ENCODE peak calls at places on chromosomes 13 and 19, in four cellular contexts. W is GM12878, D is K562, A is H1. I is an unnamed sample.

GRCh38 chr13:24650157-24650556 is 30.1 kb upstream of the ATP12A start:
- DNase-seq in W (no peak), D (no peak), A (no peak), I (no peak)

GRCh38 chr13:95060120-95060519 is 241.1 kb downstream of the ABCC4 start:
- DNase-seq in W (no peak), D (no peak), A (no peak), I (no peak)

GRCh38 chr13:50389726-50390125 is 374.5 kb downstream of the KCNRG start:
- DNase-seq in W (no peak), D (no peak), A (no peak), I (no peak)

GRCh38 chr13:76672422-76672821 is 213.8 kb downstream of the KCTD12 start:
- DNase-seq in W (no peak), D (no peak), A (no peak), I (no peak)

GRCh38 chr13:62040806-62041205 is 625.2 kb upstream of the PCDH20 start:
- DNase-seq in W (no peak), D (no peak), A (no peak), I (no peak)

GRCh38 chr13:62088155-62088554 is 672.5 kb upstream of the PCDH20 start:
- DNase-seq in W (no peak), D (no peak), A (no peak), I (no peak)

GRCh38 chr19:12000152-12000981 is 35.1 kb downstream of the ZNF433 start:
- DNase-seq in W (peak; percentile 85), D (no peak), A (no peak), I (no peak)

GRCh38 chr19:33458171-33458633 is 63.4 kb downstream of the PEPD start:
- DNase-seq in W (no peak), D (no peak), A (no peak), I (no peak)

GRCh38 chr13:98446234-98446621 is 130.7 kb downstream of the STK24 start:
- DNase-seq in W (no peak), D (no peak), A (no peak), I (no peak)

GRCh38 chr19:30226464-30227070 is 145.6 kb upstream of the ZNF536 start:
- DNase-seq in W (no peak), D (no peak), A (no peak), I (no peak)

GRCh38 chr19:33421368-33421767 is 47.9 kb downstream of the CEBPG start:
- DNase-seq in W (no peak), D (no peak), A (no peak), I (no peak)

GRCh38 chr13:93558637-93559036 is 332.0 kb downstream of the GPC6 start:
- DNase-seq in W (no peak), D (no peak), A (no peak), I (no peak)

GRCh38 chr13:43132228-43132627 is 108.8 kb downstream of the DNAJC15 start:
- DNase-seq in W (no peak), D (no peak), A (peak; percentile 27), I (no peak)

GRCh38 chr19:46404039-46404883 is 9.1 kb downstream of the CCDC8 start:
- DNase-seq in W (no peak), D (peak; percentile 57), A (no peak), I (no peak)

GRCh38 chr13:52707375-52707774 is 32.2 kb downstream of the CNMD start:
- DNase-seq in W (no peak), D (no peak), A (no peak), I (no peak)

GRCh38 chr19:55433292-55433691 is 9.8 kb downstream of the SHISA7 start:
- DNase-seq in W (no peak), D (no peak), A (no peak), I (no peak)

GRCh38 chr19:38049105-38049649 is 142.2 kb downstream of the SIPA1L3 start:
- DNase-seq in W (peak; percentile 93), D (no peak), A (no peak), I (peak; percentile 47)

GRCh38 chr19:47226426-47227346 is 4.3 kb downstream of the BBC3 start:
- DNase-seq in W (peak; percentile 57), D (peak; percentile 56), A (no peak), I (no peak)

GRCh38 chr19:41705393-41706174 is 2.8 kb upstream of the CEACAM5 start:
- DNase-seq in W (no peak), D (peak; percentile 41), A (no peak), I (no peak)

GRCh38 chr13:24723206-24723605 is 40.8 kb upstream of the RNF17 start:
- DNase-seq in W (no peak), D (no peak), A (no peak), I (no peak)

GRCh38 chr19:13195678-13196077 is 45.5 kb downstream of the IER2 start:
- DNase-seq in W (no peak), D (peak; percentile 50), A (peak; percentile 47), I (peak; percentile 67)

GRCh38 chr13:30334663-30335386 is 27.5 kb upstream of the KATNAL1 start:
- DNase-seq in W (no peak), D (peak; percentile 37), A (no peak), I (no peak)

GRCh38 chr13:114100446-114101320 is 31.7 kb downstream of the RASA3 start:
- DNase-seq in W (no peak), D (no peak), A (no peak), I (no peak)

GRCh38 chr19:48455171-48455907 is at the start of gene KCNJ14:
- DNase-seq in W (no peak), D (peak; percentile 52), A (no peak), I (no peak)

GRCh38 chr19:33156354-33156753 is 24.4 kb downstream of the WDR88 start:
- DNase-seq in W (no peak), D (no peak), A (no peak), I (no peak)

GRCh38 chr13:65724261-65724660 is 1505.9 kb downstream of the PCDH9 start:
- DNase-seq in W (no peak), D (no peak), A (no peak), I (no peak)

GRCh38 chr13:110298566-110299321 is 8.2 kb downstream of the COL4A1 start:
- DNase-seq in W (no peak), D (no peak), A (no peak), I (no peak)

GRCh38 chr19:45145270-45146189 is 15.3 kb downstream of the NKPD1 start:
- DNase-seq in W (no peak), D (no peak), A (no peak), I (peak; percentile 11)
- TF ChIP-seq POLR2AphosphoS5 in W (no peak), D (no peak), A (no peak), I (no peak)

GRCh38 chr19:43779147-43779819 is 1.5 kb downstream of the KCNN4 start:
- DNase-seq in W (no peak), D (no peak), A (no peak), I (no peak)

GRCh38 chr19:43778651-43779050 is 2.1 kb downstream of the KCNN4 start:
- DNase-seq in W (no peak), D (no peak), A (no peak), I (no peak)

GRCh38 chr19:43780706-43781525 is at the start of gene KCNN4:
- DNase-seq in W (no peak), D (peak; percentile 78), A (no peak), I (peak; percentile 70)

GRCh38 chr19:43781630-43782310 is 997 bp upstream of the KCNN4 start:
- DNase-seq in W (no peak), D (no peak), A (no peak), I (no peak)

DNA sequence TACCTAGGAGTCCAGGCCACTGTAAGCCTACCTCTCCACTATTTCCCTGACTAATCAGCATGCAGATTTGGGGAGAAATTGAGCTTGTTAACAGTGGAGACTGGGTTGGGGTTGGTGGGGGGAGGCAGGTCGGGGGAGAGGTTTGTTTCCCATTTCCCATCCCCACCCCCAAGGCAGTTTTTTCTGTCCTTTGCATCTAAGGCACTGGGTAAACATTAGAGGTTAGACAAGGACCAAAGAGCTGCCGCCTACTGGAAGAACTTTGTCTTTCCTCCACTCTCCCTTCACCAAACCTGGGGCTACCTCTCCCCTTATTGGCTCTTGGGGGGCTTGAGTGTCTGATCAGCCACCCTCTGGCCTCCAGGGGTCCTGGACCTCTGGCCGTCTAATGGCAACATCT is 953 bp downstream of the KCNN4 start:
- DNase-seq in W (no peak), D (no peak), A (no peak), I (no peak)
- TF ChIP-seq POLR2A in W (no peak), D (no peak), A (no peak), I (no peak)

GRCh38 chr13:108755084-108755483 is 125.7 kb downstream of the MYO16 start:
- DNase-seq in W (no peak), D (no peak), A (no peak), I (no peak)
- TF ChIP-seq TAF1 in W (no peak), D (no peak), A (no peak), I (no peak)

DNA sequence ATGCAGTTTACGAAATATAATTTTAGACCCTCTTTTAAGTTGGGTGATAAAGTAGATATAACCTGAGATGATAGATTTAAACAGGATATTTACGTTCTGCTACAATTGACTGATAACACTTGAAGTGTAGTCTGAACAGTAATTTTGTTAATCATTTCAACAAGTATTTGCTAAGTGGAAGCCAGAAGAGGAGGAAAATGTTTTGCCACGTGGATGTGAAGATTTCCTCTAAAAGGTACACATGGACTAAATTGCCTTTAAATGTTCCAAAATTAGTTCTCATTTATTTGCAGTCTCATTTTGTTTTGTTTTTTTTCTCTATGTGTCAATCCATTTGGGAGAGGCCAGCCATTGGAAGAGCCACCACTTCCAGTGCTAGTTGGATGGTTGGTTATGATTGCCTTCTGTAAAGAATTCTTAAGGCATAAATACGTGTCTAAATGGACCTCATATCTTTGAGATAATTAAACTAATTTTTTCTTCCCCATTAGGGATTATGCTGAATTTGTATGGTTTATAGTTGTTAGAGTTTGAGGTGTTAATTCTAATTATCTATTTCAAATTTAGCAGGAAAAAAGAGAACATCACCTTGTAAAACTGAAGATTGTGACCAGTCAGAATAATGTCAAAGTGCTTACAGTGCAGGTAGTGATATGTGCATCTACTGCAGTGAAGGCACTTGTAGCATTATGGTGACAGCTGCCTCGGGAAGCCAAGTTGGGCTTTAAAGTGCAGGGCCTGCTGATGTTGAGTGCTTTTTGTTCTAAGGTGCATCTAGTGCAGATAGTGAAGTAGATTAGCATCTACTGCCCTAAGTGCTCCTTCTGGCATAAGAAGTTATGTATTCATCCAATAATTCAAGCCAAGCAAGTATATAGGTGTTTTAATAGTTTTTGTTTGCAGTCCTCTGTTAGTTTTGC is 2.8 kb downstream of the MIR17HG start:
- DNase-seq in W (no peak), D (no peak), A (no peak), I (no peak)
- TF ChIP-seq POLR2AphosphoS5 in W (peak; percentile 7), D (no peak), A (peak; percentile 76), I (peak; percentile 44)

DNA sequence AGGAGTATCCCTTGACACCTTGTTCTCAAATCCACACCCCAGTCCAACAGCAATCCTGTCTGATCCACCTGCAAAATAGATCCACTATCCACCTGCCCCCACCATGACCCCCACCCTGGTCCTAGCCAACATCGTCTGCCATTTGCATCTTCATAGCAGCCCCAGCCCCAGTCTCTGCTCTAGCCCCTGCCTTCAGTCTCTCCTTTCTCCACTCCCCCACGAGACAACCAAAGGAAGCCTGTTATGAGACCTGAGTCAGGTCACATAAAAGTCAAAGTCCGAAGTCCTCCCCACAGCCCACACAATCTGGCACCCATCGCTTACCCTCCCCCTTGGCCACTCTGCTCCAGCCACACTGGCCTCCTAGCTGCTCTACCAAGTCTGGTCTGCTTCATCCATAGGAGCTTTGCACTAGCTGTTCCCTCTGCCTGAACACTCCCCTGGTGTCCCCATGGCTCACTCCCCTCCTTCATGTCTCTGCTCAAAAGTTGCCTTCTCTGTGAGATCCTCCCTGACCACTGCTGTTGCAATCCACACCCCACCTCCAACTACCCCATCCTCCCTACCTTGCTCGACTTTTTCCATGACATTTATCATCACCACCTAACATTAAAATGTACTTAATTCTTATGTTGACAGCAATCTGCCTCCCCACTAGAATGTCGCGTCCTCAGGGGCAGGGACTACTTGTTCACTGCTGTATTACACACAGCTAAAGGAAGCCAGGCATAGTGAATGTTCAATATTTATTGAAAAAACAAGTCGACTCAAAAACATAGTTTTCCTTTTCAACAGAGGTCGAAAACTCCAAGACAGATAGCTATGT is 1.2 kb upstream of the PLEKHG2 start:
- DNase-seq in W (no peak), D (no peak), A (no peak), I (no peak)
- TF ChIP-seq POLR2A in W (peak; percentile 78), D (peak; percentile 23), A (no peak), I (peak; percentile 73)

GRCh38 chr13:101939370-101939769 is 462.5 kb downstream of the FGF14 start:
- DNase-seq in W (no peak), D (no peak), A (no peak), I (no peak)
- TF ChIP-seq TAF1 in W (no peak), D (no peak), A (no peak), I (no peak)

I was measured in GM12892.